ENCODE peak calls at places on chromosomes 3 and 15, in ten cellular contexts. N is MCF 10A, X is astrocyte of the spinal cord, M is AG04450, P is AG09309, Q is fibroblast of lung, R is adrenal gland, Z is cardiac muscle cell, H is RWPE1, U is psoas muscle. E is an unnamed sample.

GRCh38 chr3:69012836-69013255 is 638 bp downstream of the EOGT start:
- DNase-seq in Q (peak), X (peak), N (peak), R (peak), P (no peak), U (peak), Z (peak), H (peak), M (no peak), E (no peak)

GRCh38 chr3:147218976-147219375 is 187.4 kb downstream of the ZIC4 start:
- DNase-seq in N (no peak), M (no peak), H (no peak), Z (no peak), U (no peak), R (no peak), X (peak), P (no peak), Q (no peak), E (no peak)

GRCh38 chr3:183106635-183107034 is 7.3 kb upstream of the MCCC1 start:
- DNase-seq in R (no peak), U (no peak), N (no peak), Q (no peak), P (no peak), X (no peak), H (no peak), M (no peak), Z (no peak), E (no peak)

GRCh38 chr3:70000563-70001081 is 1.1 kb downstream of the SAMMSON start:
- DNase-seq in N (peak), X (no peak), Q (peak), Z (no peak), M (no peak), U (no peak), P (no peak), R (no peak), H (no peak), E (no peak)

GRCh38 chr15:68056097-68056865 is 2.2 kb downstream of the PIAS1 start:
- DNase-seq in M (no peak), Z (no peak), Q (no peak), U (no peak), N (no peak), H (no peak), P (no peak), X (no peak), R (no peak), E (no peak)

GRCh38 chr15:80918440-80918839 is 71.2 kb downstream of the MESD start:
- DNase-seq in Q (no peak), N (no peak), P (no peak), Z (no peak), X (no peak), H (no peak), R (no peak), M (no peak), U (no peak), E (no peak)

GRCh38 chr3:123706871-123707270 is 122.0 kb upstream of the HACD2 start:
- DNase-seq in U (no peak), N (peak), R (no peak), H (no peak), Q (no peak), P (no peak), M (no peak), X (peak), Z (no peak), E (no peak)

GRCh38 chr15:31262901-31263671 is 63.5 kb upstream of the KLF13 start:
- DNase-seq in R (peak), X (no peak), M (no peak), H (peak), P (peak), N (peak), U (no peak), Q (peak), Z (no peak), E (peak)

GRCh38 chr3:187406927-187407326 is 38.7 kb downstream of the RTP4 start:
- DNase-seq in Z (no peak), H (no peak), P (no peak), N (no peak), X (peak), U (no peak), Q (no peak), R (no peak), M (no peak), E (no peak)

GRCh38 chr15:79987969-79988368 is 17.0 kb upstream of the BCL2A1 start:
- DNase-seq in R (no peak), U (no peak), M (no peak), H (no peak), Z (no peak), X (no peak), P (no peak), Q (no peak), N (no peak), E (no peak)

GRCh38 chr3:188635258-188636038 is 481.5 kb downstream of the LPP start:
- DNase-seq in Q (peak), Z (no peak), N (no peak), R (no peak), P (peak), H (no peak), M (no peak), U (no peak), X (peak), E (no peak)

DNA sequence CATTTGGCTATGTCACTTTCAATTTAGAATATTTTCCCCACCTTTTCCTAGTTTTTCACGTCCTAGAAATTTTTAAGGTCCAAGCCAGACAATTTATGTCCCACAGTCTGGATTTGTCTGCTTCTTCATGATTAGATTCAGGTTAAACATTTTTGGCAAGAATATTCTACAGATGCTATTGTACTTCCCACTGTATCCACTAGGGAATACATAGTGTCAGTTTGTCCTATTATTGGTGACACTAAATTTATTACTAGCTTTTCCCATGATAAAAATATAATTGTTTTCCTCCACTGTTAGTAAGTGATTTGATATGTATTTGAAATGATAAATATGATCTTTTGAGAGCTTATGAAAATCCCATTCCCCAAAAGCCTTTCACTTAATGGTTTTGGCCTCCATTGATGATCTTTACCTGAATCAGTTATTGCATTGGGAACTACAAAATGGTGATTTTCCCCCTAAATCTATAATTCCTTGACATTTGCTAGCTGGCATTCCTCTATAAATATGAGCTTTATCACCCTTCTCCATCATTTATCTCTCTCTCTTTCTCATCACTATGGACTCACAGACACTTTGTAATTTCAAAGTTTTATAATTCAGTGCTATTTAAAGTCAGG is 8.3 kb downstream of the ARL14 start:
- DNase-seq in P (no peak), R (no peak), M (no peak), Z (no peak), N (no peak), U (no peak), X (no peak), H (no peak), Q (no peak), E (no peak)
- TF ChIP-seq CTCF in P (peak), R (peak), M (peak), Z (peak), N (peak), U (peak), X (peak), H (peak), Q (peak), E (peak)

GRCh38 chr15:59636184-59636583 is 21.1 kb downstream of the GTF2A2 start:
- DNase-seq in N (no peak), U (no peak), Z (no peak), X (no peak), Q (no peak), H (no peak), R (no peak), P (no peak), M (no peak), E (no peak)

GRCh38 chr15:59632714-59633113 is 21.1 kb downstream of the GCNT3 start:
- DNase-seq in M (no peak), R (peak), Z (peak), N (peak), U (no peak), H (no peak), P (no peak), X (no peak), Q (no peak), E (no peak)
- TF ChIP-seq CTCF in M (peak), R (peak), Z (peak), N (peak), U (no peak), H (no peak), P (peak), X (peak), Q (peak), E (peak)

DNA sequence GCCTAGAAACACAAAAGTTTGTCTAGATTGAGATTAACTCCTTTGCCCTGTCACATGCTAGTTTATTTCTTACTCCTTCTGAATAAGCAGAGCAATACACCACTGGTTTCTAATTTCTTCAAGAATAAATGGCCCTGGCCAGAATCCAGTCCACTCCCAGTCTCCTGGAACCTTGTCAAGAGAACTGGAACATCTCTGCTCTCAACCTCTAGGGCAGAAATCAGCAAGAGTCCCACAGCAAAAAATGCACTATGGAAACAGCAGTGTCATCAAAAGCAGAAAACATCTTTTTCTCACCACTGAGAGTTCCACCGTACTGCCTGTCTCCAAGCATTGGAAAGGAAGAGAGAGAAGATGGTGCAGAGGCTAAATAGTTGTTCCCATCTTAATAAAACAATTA is 35.9 kb upstream of the PPP2R3A start:
- DNase-seq in Z (no peak), R (peak), H (no peak), N (peak), Q (peak), M (no peak), P (no peak), U (peak), X (peak), E (no peak)
- TF ChIP-seq CTCF in Z (no peak), R (no peak), H (no peak), N (no peak), Q (no peak), M (no peak), P (no peak), U (no peak), X (no peak), E (no peak)

GRCh38 chr15:34837246-34838016 is 42.1 kb upstream of the ACTC1 start:
- DNase-seq in Q (peak), X (peak), Z (no peak), R (peak), U (no peak), P (peak), M (peak), H (peak), N (peak), E (peak)

GRCh38 chr15:34838282-34838681 is 42.9 kb upstream of the ACTC1 start:
- DNase-seq in H (no peak), U (no peak), P (no peak), R (no peak), Z (no peak), N (no peak), M (no peak), Q (no peak), X (no peak), E (no peak)

DNA sequence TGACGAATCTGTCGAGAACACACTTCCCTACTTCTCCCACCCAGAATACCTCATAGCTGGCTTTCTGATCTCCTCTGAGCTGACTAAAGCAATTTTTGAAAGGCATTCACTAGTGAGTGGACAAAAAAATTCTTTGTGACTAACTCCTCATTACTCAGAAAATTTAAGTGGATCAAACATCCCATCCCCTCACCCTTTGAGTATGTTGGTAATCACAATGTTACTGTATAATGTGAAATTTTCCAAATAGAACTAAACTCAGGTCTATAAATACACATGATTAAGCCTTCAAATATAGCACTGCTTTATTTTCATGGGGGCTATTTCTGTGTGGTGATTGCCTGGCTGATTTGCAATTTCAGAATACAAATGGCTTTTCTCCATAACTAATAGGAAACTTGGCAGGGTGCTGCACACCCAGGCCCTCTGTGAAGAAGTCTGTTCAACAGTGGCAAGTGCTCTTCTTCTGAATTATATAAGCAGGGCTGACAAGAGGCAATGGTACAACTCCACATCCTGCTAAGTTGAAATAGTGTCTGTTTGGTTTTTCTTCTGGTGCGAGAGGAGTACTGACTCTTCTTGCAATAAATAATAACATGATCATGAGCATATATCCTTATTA is 46.0 kb upstream of the ACTC1 start:
- DNase-seq in U (no peak), N (no peak), X (no peak), H (no peak), P (no peak), R (no peak), Q (no peak), Z (no peak), M (no peak), E (peak)
- TF ChIP-seq CTCF in U (no peak), N (no peak), X (no peak), H (no peak), P (no peak), R (no peak), Q (no peak), Z (no peak), M (no peak), E (no peak)

DNA sequence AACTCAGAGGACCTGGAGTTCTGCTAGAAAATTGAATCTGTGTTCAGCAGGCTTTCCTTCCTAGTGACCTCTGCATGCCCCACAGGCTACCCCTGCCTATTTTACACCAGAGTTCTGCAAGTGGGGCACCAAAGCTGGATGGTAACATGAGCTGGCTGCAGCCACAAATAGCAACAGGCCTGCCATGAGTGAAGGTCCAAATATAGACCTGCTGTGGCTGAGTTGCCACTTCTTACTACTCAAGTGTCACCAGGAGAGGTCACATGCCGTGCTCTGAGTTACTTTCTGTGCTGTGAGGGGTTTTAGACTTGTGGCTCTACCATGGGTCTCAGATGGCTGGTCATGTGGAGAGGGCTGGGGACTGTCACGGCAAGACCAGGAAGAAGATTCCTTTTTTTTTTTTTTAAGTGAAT is at the start of gene FSD2:
- DNase-seq in R (no peak), H (no peak), Q (no peak), Z (peak), M (no peak), P (no peak), N (no peak), X (no peak), U (peak), E (no peak)
- TF ChIP-seq CTCF in R (no peak), H (no peak), Q (no peak), Z (no peak), M (no peak), P (no peak), N (no peak), X (no peak), U (no peak), E (no peak)

GRCh38 chr3:42850263-42850662 is 25.4 kb downstream of the CYP8B1 start:
- DNase-seq in R (no peak), U (no peak), N (no peak), Z (no peak), H (no peak), P (no peak), Q (no peak), X (no peak), M (no peak), E (no peak)
- TF ChIP-seq CTCF in R (no peak), U (no peak), N (no peak), Z (no peak), H (no peak), P (no peak), Q (no peak), X (no peak), M (no peak), E (no peak)